ENCODE peak calls at places on chromosomes 1 and 21, in nine cellular contexts. One of them, this sample, is unnamed.
A peak's percentile ranks its signal among the peaks of the same experiment; 100 is the strongest.

GRCh38 chr1:209202826-209203439 is 380.6 kb upstream of the CAMK1G start:
- DNase-seq in NCI-H2081: peak; percentile 78
- DNase-seq in GM04504: no peak
- DNase-seq in pancreas: no peak
- DNase-seq in fibroblast of lung: peak; percentile 66
- DNase-seq in GM03348: peak; percentile 74
- DNase-seq in posterior cingulate gyrus: no peak
- DNase-seq in uterus: no peak
- DNase-seq in activated CD4-positive, alpha-beta T cell treated with anti-CD3 and anti-CD28 coated beads, Interleukin-2, amount 50 U/mL, for 4 hours: no peak
- DNase-seq in this sample: no peak

GRCh38 chr1:29849038-29849750 is 612.9 kb downstream of the PTPRU start:
- DNase-seq in uterus: no peak
- DNase-seq in NCI-H2081: peak; percentile 53
- DNase-seq in GM04504: peak; percentile 15
- DNase-seq in GM03348: peak; percentile 47
- DNase-seq in activated CD4-positive, alpha-beta T cell treated with anti-CD3 and anti-CD28 coated beads, Interleukin-2, amount 50 U/mL, for 4 hours: peak; percentile 7
- DNase-seq in pancreas: no peak
- DNase-seq in posterior cingulate gyrus: no peak
- DNase-seq in fibroblast of lung: peak; percentile 32
- DNase-seq in this sample: no peak

GRCh38 chr1:230172016-230172356 is 104.9 kb downstream of the GALNT2 start:
- DNase-seq in posterior cingulate gyrus: no peak
- DNase-seq in NCI-H2081: no peak
- DNase-seq in uterus: peak; percentile 8
- DNase-seq in activated CD4-positive, alpha-beta T cell treated with anti-CD3 and anti-CD28 coated beads, Interleukin-2, amount 50 U/mL, for 4 hours: no peak
- DNase-seq in fibroblast of lung: no peak
- DNase-seq in GM03348: no peak
- DNase-seq in GM04504: no peak
- DNase-seq in pancreas: no peak
- DNase-seq in this sample: no peak

GRCh38 chr1:113542221-113542701 is 151.9 kb downstream of the MAGI3 start:
- DNase-seq in fibroblast of lung: peak; percentile 62
- DNase-seq in uterus: no peak
- DNase-seq in GM04504: no peak
- DNase-seq in GM03348: peak; percentile 59
- DNase-seq in activated CD4-positive, alpha-beta T cell treated with anti-CD3 and anti-CD28 coated beads, Interleukin-2, amount 50 U/mL, for 4 hours: no peak
- DNase-seq in NCI-H2081: no peak
- DNase-seq in posterior cingulate gyrus: no peak
- DNase-seq in pancreas: no peak
- DNase-seq in this sample: no peak

GRCh38 chr1:173255214-173255813 is 48.2 kb upstream of the TNFSF4 start:
- DNase-seq in uterus: no peak
- DNase-seq in NCI-H2081: peak; percentile 21
- DNase-seq in pancreas: no peak
- DNase-seq in GM04504: no peak
- DNase-seq in fibroblast of lung: peak; percentile 71
- DNase-seq in GM03348: peak; percentile 65
- DNase-seq in posterior cingulate gyrus: no peak
- DNase-seq in activated CD4-positive, alpha-beta T cell treated with anti-CD3 and anti-CD28 coated beads, Interleukin-2, amount 50 U/mL, for 4 hours: no peak
- DNase-seq in this sample: no peak

GRCh38 chr1:200969726-200970521 is 53.6 kb downstream of the KIF21B start:
- DNase-seq in fibroblast of lung: no peak
- DNase-seq in GM04504: no peak
- DNase-seq in pancreas: no peak
- DNase-seq in GM03348: no peak
- DNase-seq in activated CD4-positive, alpha-beta T cell treated with anti-CD3 and anti-CD28 coated beads, Interleukin-2, amount 50 U/mL, for 4 hours: no peak
- DNase-seq in NCI-H2081: no peak
- DNase-seq in uterus: no peak
- DNase-seq in posterior cingulate gyrus: no peak
- DNase-seq in this sample: no peak

GRCh38 chr1:241542199-241542907 is 10.2 kb downstream of the KMO start:
- DNase-seq in uterus: no peak
- DNase-seq in GM03348: no peak
- DNase-seq in pancreas: no peak
- DNase-seq in GM04504: no peak
- DNase-seq in NCI-H2081: no peak
- DNase-seq in activated CD4-positive, alpha-beta T cell treated with anti-CD3 and anti-CD28 coated beads, Interleukin-2, amount 50 U/mL, for 4 hours: no peak
- DNase-seq in fibroblast of lung: no peak
- DNase-seq in posterior cingulate gyrus: no peak
- DNase-seq in this sample: no peak

GRCh38 chr1:227849251-227849650 is 33.8 kb downstream of the PRSS38 start:
- DNase-seq in uterus: no peak
- DNase-seq in pancreas: no peak
- DNase-seq in NCI-H2081: no peak
- DNase-seq in fibroblast of lung: no peak
- DNase-seq in GM03348: no peak
- DNase-seq in posterior cingulate gyrus: no peak
- DNase-seq in activated CD4-positive, alpha-beta T cell treated with anti-CD3 and anti-CD28 coated beads, Interleukin-2, amount 50 U/mL, for 4 hours: no peak
- DNase-seq in GM04504: no peak
- DNase-seq in this sample: no peak

GRCh38 chr1:25716320-25716719 is 83.7 kb upstream of the SELENON start:
- DNase-seq in GM04504: no peak
- DNase-seq in uterus: no peak
- DNase-seq in activated CD4-positive, alpha-beta T cell treated with anti-CD3 and anti-CD28 coated beads, Interleukin-2, amount 50 U/mL, for 4 hours: no peak
- DNase-seq in fibroblast of lung: no peak
- DNase-seq in posterior cingulate gyrus: no peak
- DNase-seq in pancreas: no peak
- DNase-seq in NCI-H2081: no peak
- DNase-seq in GM03348: no peak
- DNase-seq in this sample: no peak

GRCh38 chr1:16006552-16007485 is 2.8 kb downstream of the SRARP start:
- DNase-seq in GM04504: no peak
- DNase-seq in uterus: no peak
- DNase-seq in activated CD4-positive, alpha-beta T cell treated with anti-CD3 and anti-CD28 coated beads, Interleukin-2, amount 50 U/mL, for 4 hours: no peak
- DNase-seq in GM03348: peak; percentile 63
- DNase-seq in NCI-H2081: no peak
- DNase-seq in posterior cingulate gyrus: peak; percentile 26
- DNase-seq in fibroblast of lung: peak; percentile 17
- DNase-seq in pancreas: no peak
- DNase-seq in this sample: no peak

GRCh38 chr1:27130798-27131197 is 24.1 kb downstream of the SLC9A1 start:
- DNase-seq in fibroblast of lung: no peak
- DNase-seq in GM04504: no peak
- DNase-seq in posterior cingulate gyrus: peak; percentile 59
- DNase-seq in GM03348: no peak
- DNase-seq in uterus: no peak
- DNase-seq in activated CD4-positive, alpha-beta T cell treated with anti-CD3 and anti-CD28 coated beads, Interleukin-2, amount 50 U/mL, for 4 hours: no peak
- DNase-seq in pancreas: no peak
- DNase-seq in NCI-H2081: no peak
- DNase-seq in this sample: peak; percentile 75

GRCh38 chr1:156797212-156797871 is 19.3 kb downstream of the SH2D2A start:
- DNase-seq in activated CD4-positive, alpha-beta T cell treated with anti-CD3 and anti-CD28 coated beads, Interleukin-2, amount 50 U/mL, for 4 hours: peak; percentile 64
- DNase-seq in posterior cingulate gyrus: no peak
- DNase-seq in GM03348: peak; percentile 62
- DNase-seq in uterus: no peak
- DNase-seq in fibroblast of lung: peak; percentile 64
- DNase-seq in pancreas: no peak
- DNase-seq in GM04504: no peak
- DNase-seq in NCI-H2081: peak; percentile 61
- DNase-seq in this sample: peak; percentile 32

GRCh38 chr1:201430790-201431189 is 9.3 kb upstream of the TNNI1 start:
- DNase-seq in GM03348: no peak
- DNase-seq in uterus: no peak
- DNase-seq in fibroblast of lung: no peak
- DNase-seq in pancreas: peak; percentile 31
- DNase-seq in GM04504: no peak
- DNase-seq in activated CD4-positive, alpha-beta T cell treated with anti-CD3 and anti-CD28 coated beads, Interleukin-2, amount 50 U/mL, for 4 hours: no peak
- DNase-seq in NCI-H2081: no peak
- DNase-seq in posterior cingulate gyrus: peak; percentile 13
- DNase-seq in this sample: no peak

GRCh38 chr1:182350839-182351238 is 40.8 kb downstream of the GLUL start:
- DNase-seq in NCI-H2081: no peak
- DNase-seq in fibroblast of lung: no peak
- DNase-seq in pancreas: no peak
- DNase-seq in posterior cingulate gyrus: no peak
- DNase-seq in GM03348: no peak
- DNase-seq in uterus: peak; percentile 23
- DNase-seq in GM04504: no peak
- DNase-seq in activated CD4-positive, alpha-beta T cell treated with anti-CD3 and anti-CD28 coated beads, Interleukin-2, amount 50 U/mL, for 4 hours: no peak
- DNase-seq in this sample: peak; percentile 37

GRCh38 chr1:28512058-28512611 is 6.3 kb downstream of the RCC1 start:
- DNase-seq in posterior cingulate gyrus: no peak
- DNase-seq in NCI-H2081: no peak
- DNase-seq in activated CD4-positive, alpha-beta T cell treated with anti-CD3 and anti-CD28 coated beads, Interleukin-2, amount 50 U/mL, for 4 hours: no peak
- DNase-seq in fibroblast of lung: peak; percentile 35
- DNase-seq in uterus: no peak
- DNase-seq in GM04504: no peak
- DNase-seq in pancreas: no peak
- DNase-seq in GM03348: no peak
- DNase-seq in this sample: no peak

GRCh38 chr1:159009704-159010361 is at the start of gene IFI16:
- DNase-seq in NCI-H2081: peak; percentile 57
- DNase-seq in fibroblast of lung: peak; percentile 98
- DNase-seq in GM03348: peak; percentile 85
- DNase-seq in pancreas: peak; percentile 47
- DNase-seq in uterus: peak; percentile 78
- DNase-seq in activated CD4-positive, alpha-beta T cell treated with anti-CD3 and anti-CD28 coated beads, Interleukin-2, amount 50 U/mL, for 4 hours: peak; percentile 46
- DNase-seq in GM04504: peak; percentile 83
- DNase-seq in posterior cingulate gyrus: no peak
- DNase-seq in this sample: peak; percentile 62

GRCh38 chr21:33973268-33973667 is 57.7 kb upstream of the ATP5PO start:
- DNase-seq in uterus: no peak
- DNase-seq in posterior cingulate gyrus: no peak
- DNase-seq in pancreas: no peak
- DNase-seq in fibroblast of lung: no peak
- DNase-seq in GM03348: no peak
- DNase-seq in NCI-H2081: no peak
- DNase-seq in activated CD4-positive, alpha-beta T cell treated with anti-CD3 and anti-CD28 coated beads, Interleukin-2, amount 50 U/mL, for 4 hours: no peak
- DNase-seq in GM04504: no peak
- DNase-seq in this sample: no peak

GRCh38 chr1:81305997-81306452 is 494.7 kb upstream of the ADGRL2 start:
- DNase-seq in GM03348: peak; percentile 43
- DNase-seq in GM04504: peak; percentile 12
- DNase-seq in uterus: no peak
- DNase-seq in activated CD4-positive, alpha-beta T cell treated with anti-CD3 and anti-CD28 coated beads, Interleukin-2, amount 50 U/mL, for 4 hours: no peak
- DNase-seq in posterior cingulate gyrus: no peak
- DNase-seq in NCI-H2081: peak; percentile 71
- DNase-seq in fibroblast of lung: peak; percentile 84
- DNase-seq in pancreas: no peak
- DNase-seq in this sample: peak; percentile 14

GRCh38 chr1:228515200-228515834 is 28.1 kb downstream of the RNF187 start:
- DNase-seq in posterior cingulate gyrus: no peak
- DNase-seq in activated CD4-positive, alpha-beta T cell treated with anti-CD3 and anti-CD28 coated beads, Interleukin-2, amount 50 U/mL, for 4 hours: peak; percentile 8
- DNase-seq in GM03348: peak; percentile 78
- DNase-seq in NCI-H2081: peak; percentile 22
- DNase-seq in uterus: no peak
- DNase-seq in GM04504: no peak
- DNase-seq in fibroblast of lung: peak; percentile 67
- DNase-seq in pancreas: no peak
- DNase-seq in this sample: no peak

GRCh38 chr1:238916828-238917227 is 469.5 kb upstream of the CHRM3 start:
- DNase-seq in pancreas: no peak
- DNase-seq in fibroblast of lung: no peak
- DNase-seq in activated CD4-positive, alpha-beta T cell treated with anti-CD3 and anti-CD28 coated beads, Interleukin-2, amount 50 U/mL, for 4 hours: no peak
- DNase-seq in GM04504: no peak
- DNase-seq in NCI-H2081: no peak
- DNase-seq in uterus: no peak
- DNase-seq in posterior cingulate gyrus: no peak
- DNase-seq in GM03348: no peak
- DNase-seq in this sample: no peak

GRCh38 chr1:206035027-206035426 is 11.3 kb upstream of the CTSE start:
- DNase-seq in GM03348: no peak
- DNase-seq in NCI-H2081: peak; percentile 29
- DNase-seq in GM04504: no peak
- DNase-seq in uterus: no peak
- DNase-seq in fibroblast of lung: no peak
- DNase-seq in posterior cingulate gyrus: no peak
- DNase-seq in activated CD4-positive, alpha-beta T cell treated with anti-CD3 and anti-CD28 coated beads, Interleukin-2, amount 50 U/mL, for 4 hours: no peak
- DNase-seq in pancreas: no peak
- DNase-seq in this sample: no peak

GRCh38 chr1:220462756-220463155 is 65.2 kb upstream of the MARK1 start:
- DNase-seq in NCI-H2081: no peak
- DNase-seq in posterior cingulate gyrus: no peak
- DNase-seq in GM03348: no peak
- DNase-seq in fibroblast of lung: no peak
- DNase-seq in activated CD4-positive, alpha-beta T cell treated with anti-CD3 and anti-CD28 coated beads, Interleukin-2, amount 50 U/mL, for 4 hours: no peak
- DNase-seq in pancreas: no peak
- DNase-seq in GM04504: no peak
- DNase-seq in uterus: no peak
- DNase-seq in this sample: no peak

This sample was measured in mucosa of gallbladder.